ENCODE peak calls at places on chromosomes 7 and 10, in seven cellular contexts. Z is IMR-90, T is neuronal stem cell, Q is H1, R is mesenchymal stem cell, U is mesendoderm, C is trophoblast cell. D is an unnamed sample.
A peak's percentile ranks its signal among the peaks of the same experiment; 100 is the strongest.

GRCh38 chr7:5417106-5418071 is 6.2 kb downstream of the TNRC18 start:
- DNase-seq in Q (no peak), R (peak; percentile 81), Z (peak; percentile 54), C (peak; percentile 88), U (peak; percentile 92), T (no peak), D (no peak)

GRCh38 chr10:102422586-102423129 is 2.0 kb downstream of the FBXL15 start:
- DNase-seq in R (peak; percentile 78), Z (peak; percentile 69), C (peak; percentile 93), T (no peak), U (peak; percentile 88), Q (peak; percentile 89), D (peak; percentile 90)

GRCh38 chr10:9243861-9244515 is 1189.5 kb downstream of the GATA3 start:
- DNase-seq in R (no peak), C (peak; percentile 84), Z (no peak), Q (no peak), U (no peak), T (no peak), D (no peak)

GRCh38 chr7:158910254-158911053 is 54.1 kb downstream of the DYNC2I1 start:
- DNase-seq in Z (no peak), U (peak; percentile 13), T (no peak), Q (no peak), R (no peak), C (no peak), D (peak; percentile 49)

GRCh38 chr10:55024718-55025117 is 223.7 kb upstream of the PCDH15 start:
- DNase-seq in Q (no peak), T (no peak), C (no peak), R (peak; percentile 17), U (no peak), Z (no peak), D (no peak)

GRCh38 chr7:117682681-117683385 is 190.4 kb downstream of the CTTNBP2 start:
- DNase-seq in Q (no peak), C (peak; percentile 97), Z (peak; percentile 19), T (no peak), U (peak; percentile 63), R (peak; percentile 75), D (no peak)

GRCh38 chr10:88411772-88412349 is 171.3 kb downstream of the RNLS start:
- DNase-seq in Q (no peak), Z (peak; percentile 18), C (no peak), U (no peak), R (no peak), T (no peak), D (no peak)

GRCh38 chr10:22219308-22219707 is 1.5 kb upstream of the EBLN1 start:
- DNase-seq in C (peak; percentile 36), T (no peak), Q (no peak), Z (no peak), U (peak; percentile 22), R (peak; percentile 20), D (no peak)

GRCh38 chr10:1548146-1548545 is 189.2 kb downstream of the ADARB2 start:
- DNase-seq in Q (no peak), T (no peak), U (no peak), R (no peak), C (no peak), Z (no peak), D (no peak)

GRCh38 chr7:50022991-50023390 is 70.1 kb downstream of the ZPBP start:
- DNase-seq in T (no peak), Z (no peak), C (no peak), U (no peak), R (no peak), Q (no peak), D (no peak)

GRCh38 chr10:108275895-108276685 is 1111.6 kb upstream of the SORCS1 start:
- DNase-seq in C (no peak), R (no peak), Q (no peak), T (no peak), Z (no peak), U (peak; percentile 24), D (no peak)

GRCh38 chr10:43420369-43421200 is 11.6 kb upstream of the HNRNPF start:
- DNase-seq in U (peak; percentile 82), Q (peak; percentile 73), R (peak; percentile 95), C (peak; percentile 94), T (no peak), Z (peak; percentile 78), D (peak; percentile 78)

GRCh38 chr10:56537984-56538383 is 176.9 kb upstream of the ZWINT start:
- DNase-seq in R (peak; percentile 92), Q (no peak), U (peak; percentile 84), T (no peak), C (peak; percentile 65), Z (peak; percentile 27), D (no peak)

GRCh38 chr7:114889646-114890285 is 32.1 kb upstream of the MDFIC start:
- DNase-seq in C (peak; percentile 77), R (peak; percentile 100), U (peak; percentile 92), Z (peak; percentile 99), T (no peak), Q (no peak), D (no peak)

GRCh38 chr10:90890347-90890746 is 18.6 kb downstream of the RPP30 start:
- DNase-seq in C (no peak), Q (no peak), T (no peak), U (no peak), R (no peak), Z (peak; percentile 61), D (no peak)

GRCh38 chr10:69968830-69969229 is 83.8 kb upstream of the MACROH2A2 start:
- DNase-seq in U (peak; percentile 74), R (no peak), Z (peak; percentile 33), Q (peak; percentile 45), T (no peak), C (no peak), D (no peak)

GRCh38 chr7:20835111-20835750 is 48.5 kb upstream of the SP8 start:
- DNase-seq in C (peak; percentile 19), U (peak; percentile 44), Z (no peak), T (no peak), R (no peak), Q (no peak), D (peak; percentile 78)

GRCh38 chr10:17788646-17789045 is 20.5 kb upstream of the MRC1 start:
- DNase-seq in U (no peak), Z (no peak), C (peak; percentile 92), Q (no peak), T (no peak), R (no peak), D (no peak)

GRCh38 chr10:13922591-13922990 is 335.8 kb downstream of the PRPF18 start:
- DNase-seq in Q (no peak), Z (peak; percentile 67), T (no peak), R (peak; percentile 53), U (no peak), C (peak; percentile 71), D (no peak)

GRCh38 chr10:1360581-1361164 is 304.5 kb downstream of the WDR37 start:
- DNase-seq in R (peak; percentile 17), Q (no peak), Z (no peak), U (peak; percentile 90), C (no peak), T (peak; percentile 23), D (peak; percentile 71)

GRCh38 chr7:87876040-87876758 is at the start of the genes DBF4 and SLC25A40:
- DNase-seq in Z (peak; percentile 89), R (peak; percentile 95), Q (peak; percentile 92), U (peak; percentile 98), T (peak; percentile 90), C (peak; percentile 97), D (peak; percentile 93)

GRCh38 chr7:77759294-77759889 is 38.8 kb downstream of the TMEM60 start:
- DNase-seq in T (peak; percentile 75), C (peak; percentile 89), U (peak; percentile 68), R (peak; percentile 75), Q (peak; percentile 78), Z (peak; percentile 76), D (peak; percentile 38)

DNA sequence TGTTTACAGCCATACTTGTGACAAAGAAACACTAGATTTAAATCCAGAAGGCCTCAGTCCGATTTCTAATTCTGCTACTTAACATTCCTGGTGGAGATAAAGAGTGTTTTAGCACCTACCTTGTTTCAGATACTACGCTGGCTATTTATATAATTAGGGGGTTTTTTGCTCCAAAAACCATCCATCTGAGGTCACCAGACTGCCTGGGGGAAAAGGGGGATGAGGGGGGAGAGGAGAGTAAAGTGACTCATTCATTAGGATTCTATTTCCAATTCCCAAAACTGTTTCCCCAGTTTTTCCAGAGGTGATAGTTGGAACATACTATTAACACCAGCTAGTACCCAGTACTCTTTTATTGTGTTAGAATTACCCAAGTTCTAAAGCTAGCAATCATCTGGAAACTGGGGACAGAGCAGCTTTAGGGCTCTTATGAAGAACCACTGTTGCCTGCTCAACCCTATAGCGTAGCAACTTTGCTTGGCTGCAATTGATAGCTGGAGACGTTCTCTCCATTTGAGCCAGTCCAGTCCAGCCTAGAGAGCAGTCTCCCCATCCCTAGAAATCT is 6.6 kb downstream of the GCC1 start:
- DNase-seq in Z (no peak), R (no peak), Q (no peak), T (no peak), U (no peak), C (no peak), D (no peak)
- H2BK5ac ChIP-seq in Z (no peak overlapping the region), R (no peak overlapping the region), Q (no peak overlapping the region), T (no peak overlapping the region), U (no peak overlapping the region), C (no peak overlapping the region), D (no peak overlapping the region)

GRCh38 chr10:35346248-35346647 is 9.9 kb downstream of the CCNY start:
- DNase-seq in Q (no peak), R (no peak), C (no peak), Z (no peak), T (no peak), U (no peak), D (no peak)

GRCh38 chr10:35348609-35349388 is 12.5 kb downstream of the CCNY start:
- DNase-seq in Q (no peak), R (no peak), T (no peak), U (no peak), Z (no peak), C (no peak), D (no peak)

GRCh38 chr10:35347899-35348608 is 11.7 kb downstream of the CCNY start:
- DNase-seq in R (no peak), Q (no peak), T (no peak), C (no peak), Z (no peak), U (no peak), D (no peak)

GRCh38 chr10:35345383-35345742 is 9.1 kb downstream of the CCNY start:
- DNase-seq in U (no peak), C (no peak), Z (no peak), Q (no peak), T (no peak), R (no peak), D (no peak)

DNA sequence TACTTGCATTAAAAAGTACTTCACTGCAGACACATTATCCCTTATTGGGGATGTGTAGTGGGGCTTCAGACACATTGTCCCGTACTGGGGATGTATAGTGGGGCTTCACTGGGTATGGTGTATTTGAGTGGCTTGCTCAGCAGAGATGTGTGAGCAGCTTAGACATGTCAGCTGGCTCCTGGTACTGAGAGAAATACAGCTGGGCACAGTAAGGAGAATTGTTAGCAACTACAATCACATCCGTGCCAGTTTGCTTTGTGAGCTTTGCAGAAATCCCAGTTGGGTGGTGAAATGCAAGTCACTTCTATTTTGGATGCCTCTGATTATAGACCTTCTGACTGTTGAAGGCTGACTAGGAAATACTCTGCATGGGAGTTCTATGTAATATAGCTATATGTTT is 10.8 kb downstream of the CCNY start:
- DNase-seq in U (no peak), Q (no peak), Z (no peak), R (no peak), T (no peak), C (no peak), D (no peak)
- H2BK5ac ChIP-seq in U (no peak overlapping the region), Q (no peak overlapping the region), Z (no peak overlapping the region), R (no peak overlapping the region), T (no peak overlapping the region), C (no peak overlapping the region), D (no peak overlapping the region)

GRCh38 chr10:3398825-3399646 is 226.5 kb upstream of the PITRM1 start:
- DNase-seq in U (no peak), Q (no peak), Z (no peak), T (no peak), C (peak; percentile 61), R (no peak), D (no peak)
- H2BK5ac ChIP-seq in U (no peak overlapping the region), Q (peak overlapping the region; percentile 75), Z (no peak overlapping the region), T (peak overlapping the region; percentile 91), C (no peak overlapping the region), R (no peak overlapping the region), D (no peak overlapping the region)

GRCh38 chr7:146503844-146504243 is 387.2 kb downstream of the CNTNAP2 start:
- DNase-seq in Q (no peak), T (no peak), U (peak; percentile 26), R (no peak), C (no peak), Z (no peak), D (no peak)
- H2BK5ac ChIP-seq in Q (no peak overlapping the region), T (no peak overlapping the region), U (no peak overlapping the region), R (no peak overlapping the region), C (no peak overlapping the region), Z (no peak overlapping the region), D (no peak overlapping the region)

D was measured in H9.